ENCODE peak calls at places on chromosomes 4 and X, in four cellular contexts. Z is IMR-90, K is endothelial cell of umbilical vein, O is K562. M is an unnamed sample.

GRCh38 chr4:32106767-32107166 is 1386.6 kb downstream of the PCDH7 start:
- DNase-seq in Z (no peak), K (no peak), O (no peak), M (no peak)

GRCh38 chr4:27000820-27001219 is 140.2 kb downstream of the STIM2 start:
- DNase-seq in Z (no peak), K (no peak), O (no peak), M (no peak)

GRCh38 chr4:23890369-23891063 is 669 bp upstream of the PPARGC1A start:
- DNase-seq in Z (no peak), K (no peak), O (no peak), M (no peak)

GRCh38 chrX:150680974-150681373 is 12.2 kb upstream of the MTMR1 start:
- DNase-seq in Z (peak; percentile 34), K (peak; percentile 28), O (no peak), M (no peak)

GRCh38 chr4:189036906-189037305 is 897.7 kb downstream of the TRIML1 start:
- DNase-seq in Z (no peak), K (no peak), O (no peak), M (no peak)

GRCh38 chr4:84238247-84239090 is 260.6 kb downstream of the NKX6-1 start:
- DNase-seq in Z (peak; percentile 21), K (no peak), O (no peak), M (no peak)

GRCh38 chrX:26651755-26652154 is 435.8 kb downstream of the MAGEB5 start:
- DNase-seq in Z (no peak), K (no peak), O (no peak), M (no peak)

GRCh38 chrX:43707812-43708548 is 51.9 kb downstream of the MAOA start:
- DNase-seq in Z (no peak), K (peak; percentile 74), O (no peak), M (no peak)

GRCh38 chr4:139887962-139888735 is 222.5 kb downstream of the MGST2 start:
- DNase-seq in Z (no peak), K (no peak), O (no peak), M (peak; percentile 86)

GRCh38 chr4:153476829-153477574 is 10.8 kb downstream of the TMEM131L start:
- DNase-seq in Z (no peak), K (no peak), O (no peak), M (no peak)

GRCh38 chr4:176443117-176443516 is 123.4 kb downstream of the SPCS3 start:
- DNase-seq in Z (peak; percentile 96), K (no peak), O (no peak), M (no peak)

GRCh38 chr4:1168291-1169031 is 3.9 kb downstream of the SPON2 start:
- DNase-seq in Z (no peak), K (no peak), O (no peak), M (no peak)

GRCh38 chr4:88041626-88042025 is 34.2 kb downstream of the PKD2 start:
- DNase-seq in Z (no peak), K (no peak), O (no peak), M (no peak)

GRCh38 chr4:27215421-27215820 is 354.8 kb downstream of the STIM2 start:
- DNase-seq in Z (no peak), K (no peak), O (no peak), M (no peak)

GRCh38 chrX:47166126-47166525 is 21.1 kb downstream of the RBM10 start:
- DNase-seq in Z (peak; percentile 32), K (no peak), O (no peak), M (no peak)

GRCh38 chr4:25951390-25951952 is 37.5 kb downstream of the SMIM20 start:
- DNase-seq in Z (no peak), K (no peak), O (no peak), M (no peak)

GRCh38 chrX:10582945-10583344 is 37.4 kb downstream of the MID1 start:
- DNase-seq in Z (peak; percentile 73), K (peak; percentile 32), O (no peak), M (no peak)

GRCh38 chr4:26388671-26389070 is 67.9 kb downstream of the RBPJ start:
- DNase-seq in Z (peak; percentile 13), K (no peak), O (no peak), M (no peak)

GRCh38 chrX:11329016-11329415 is 35.8 kb downstream of the AMELX start:
- DNase-seq in Z (peak; percentile 7), K (peak; percentile 48), O (no peak), M (no peak)

GRCh38 chr4:65893311-65893710 is 223.0 kb upstream of the EPHA5 start:
- DNase-seq in Z (no peak), K (no peak), O (no peak), M (no peak)

GRCh38 chrX:71493111-71493613 is 39.7 kb upstream of the OGT start:
- DNase-seq in Z (no peak), K (peak; percentile 2), O (no peak), M (no peak)
- H3K4me2 ChIP-seq in Z (no peak overlapping the region), K (peak overlapping the region; percentile 78), O (no peak overlapping the region), M (no peak overlapping the region)

DNA sequence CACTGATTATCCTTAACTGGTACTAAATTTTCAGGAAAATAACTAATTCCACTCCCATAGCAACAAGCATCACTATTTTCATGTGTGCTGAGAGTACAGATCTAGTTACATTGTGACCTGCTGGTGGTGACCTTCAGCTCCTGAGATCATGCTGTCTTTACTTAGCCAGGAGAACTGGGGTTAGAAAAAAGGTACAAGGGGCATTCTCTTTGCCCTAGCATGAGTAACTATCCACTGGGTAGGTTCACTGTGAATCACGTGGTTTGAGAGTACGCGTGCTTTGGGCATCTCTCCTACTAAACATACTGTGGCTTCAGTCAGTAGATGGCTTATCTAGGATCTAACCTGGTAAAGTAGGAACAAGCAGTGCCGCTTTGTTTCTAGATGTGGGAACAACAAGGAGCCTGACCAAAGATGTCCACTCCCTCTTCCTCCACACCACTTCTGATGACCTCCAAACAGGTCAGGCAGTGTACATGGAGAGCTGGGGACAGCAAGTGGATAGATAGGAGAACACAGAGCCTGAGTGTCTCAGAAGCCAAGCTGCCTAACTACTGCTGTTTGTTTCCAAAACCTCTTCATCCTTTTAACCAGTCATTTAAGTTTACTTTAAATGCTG is 90.2 kb downstream of the CBR4 start:
- DNase-seq in Z (no peak), K (no peak), O (no peak), M (no peak)
- H3K36me3 ChIP-seq in Z (peaks cover 35% of the 10 kb centered on the region), K (peaks cover 9% of the 10 kb centered on the region), O (no peaks in the 10 kb centered on the region), M (peaks cover 30% of the 10 kb centered on the region)

GRCh38 chr4:184383497-184384055 is 90.8 kb downstream of the IRF2 start:
- DNase-seq in Z (peak; percentile 99), K (peak; percentile 89), O (no peak), M (peak; percentile 76)
- H3K9me1 ChIP-seq in Z (peaks cover 32% of the 10 kb centered on the region), K (no peaks in the 10 kb centered on the region), O (no peaks in the 10 kb centered on the region), M (no peaks in the 10 kb centered on the region)

GRCh38 chr4:168488800-168489404 is 8.0 kb upstream of the PALLD start:
- DNase-seq in Z (no peak), K (peak; percentile 27), O (no peak), M (no peak)

GRCh38 chr4:168485511-168485910 is 5.2 kb upstream of the DDX60L start:
- DNase-seq in Z (no peak), K (no peak), O (no peak), M (no peak)

GRCh38 chr4:168487821-168488162 is 7.5 kb upstream of the DDX60L start:
- DNase-seq in Z (no peak), K (no peak), O (no peak), M (no peak)

GRCh38 chr4:168489616-168490015 is 7.2 kb upstream of the PALLD start:
- DNase-seq in Z (no peak), K (no peak), O (no peak), M (no peak)

GRCh38 chr4:168486961-168487820 is 6.9 kb upstream of the DDX60L start:
- DNase-seq in Z (peak; percentile 82), K (no peak), O (no peak), M (peak; percentile 76)
- H3K4me2 ChIP-seq in Z (peak overlapping the region; percentile 57), K (no peak overlapping the region), O (no peak overlapping the region), M (peak overlapping the region; percentile 63)

GRCh38 chrX:1487401-1487800 is 34.7 kb upstream of the ASMTL start:
- DNase-seq in Z (no peak), K (no peak), O (no peak), M (no peak)
- H3K36me3 ChIP-seq in Z (no peaks in the 10 kb centered on the region), K (no peaks in the 10 kb centered on the region), O (no peaks in the 10 kb centered on the region), M (no peaks in the 10 kb centered on the region)

DNA sequence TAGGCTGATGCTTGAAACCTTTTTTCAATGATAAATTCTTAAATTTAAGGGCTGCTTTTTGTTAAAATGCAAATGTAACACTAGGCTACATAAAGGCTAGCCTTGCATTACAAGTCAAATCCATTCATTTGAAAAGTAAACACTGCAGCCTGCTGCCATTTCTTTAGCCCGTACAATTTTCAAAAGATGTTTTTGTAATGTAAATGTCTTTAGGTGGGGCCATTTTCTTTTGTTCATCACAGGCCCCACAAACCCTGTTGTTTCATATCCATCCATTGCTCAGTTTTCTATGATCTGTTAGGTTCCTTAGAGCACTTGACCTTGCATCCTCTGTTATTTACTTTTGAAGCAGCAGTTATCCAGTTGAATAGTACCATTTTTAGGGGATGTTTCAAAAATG is 296.2 kb upstream of the AMOT start:
- DNase-seq in Z (no peak), K (no peak), O (no peak), M (no peak)
- H3K9me1 ChIP-seq in Z (no peaks in the 10 kb centered on the region), K (no peaks in the 10 kb centered on the region), O (no peaks in the 10 kb centered on the region), M (no peaks in the 10 kb centered on the region)

DNA sequence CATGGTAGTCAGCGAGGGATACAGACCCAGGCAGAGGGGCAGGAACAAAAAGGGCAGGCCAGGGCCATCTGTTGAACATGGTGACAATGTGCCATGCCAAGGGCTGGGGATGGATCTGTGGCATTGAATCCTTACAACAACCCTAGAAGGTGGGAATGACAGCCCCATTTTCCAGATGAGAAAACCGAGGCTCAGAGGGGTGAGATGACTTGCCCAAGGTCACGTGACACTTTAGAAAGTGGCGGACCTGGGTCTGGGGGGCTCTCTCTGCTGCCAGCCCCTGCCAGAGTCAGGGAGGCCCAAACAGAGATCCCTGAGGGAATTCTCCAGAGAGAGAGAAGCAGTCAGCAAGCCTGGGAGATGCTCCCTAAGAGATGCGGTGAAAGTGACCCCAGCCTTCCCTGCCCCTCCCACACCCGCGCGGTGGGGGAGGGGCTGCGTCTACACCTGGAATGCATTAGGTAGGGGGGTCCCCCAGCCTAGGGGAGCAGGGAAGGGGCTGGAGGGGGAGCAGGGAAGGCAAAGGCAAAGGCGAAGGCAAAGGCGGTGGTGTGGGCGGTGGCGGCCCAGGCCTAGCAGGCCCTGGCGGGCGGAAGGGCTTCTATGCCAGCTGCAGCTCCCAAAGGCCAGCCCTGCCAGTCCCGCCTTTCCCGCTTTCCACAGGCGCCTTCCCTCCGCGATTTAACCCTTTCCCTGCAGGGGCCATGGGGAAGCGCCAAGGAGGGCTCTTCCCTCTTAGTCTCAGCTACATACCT is 13.0 kb downstream of the FGD1 start:
- DNase-seq in Z (no peak), K (no peak), O (no peak), M (no peak)
- H3K4me2 ChIP-seq in Z (peak overlapping the region; percentile 33), K (no peak overlapping the region), O (no peak overlapping the region), M (peak overlapping the region; percentile 25)

DNA sequence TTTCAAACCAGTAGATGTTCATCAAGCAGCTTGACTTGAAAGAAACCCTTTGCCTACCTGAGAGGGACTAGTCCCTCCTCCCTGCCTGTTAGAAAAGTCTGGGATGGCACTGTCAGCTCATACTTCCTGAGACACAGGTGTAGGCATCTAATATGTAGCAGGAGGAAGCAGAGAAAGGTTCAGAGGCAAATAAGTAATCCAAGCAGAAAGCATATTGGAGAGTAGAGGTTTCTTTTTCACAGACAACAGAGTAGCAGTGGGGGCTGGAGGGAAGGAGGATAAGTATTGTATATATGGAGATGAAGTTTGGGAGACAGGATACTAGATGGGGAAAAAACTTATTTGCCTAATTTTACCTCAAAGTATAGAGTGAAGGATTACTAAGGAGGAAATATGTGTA is 81.5 kb downstream of the FNIP2 start:
- DNase-seq in Z (no peak), K (no peak), O (no peak), M (no peak)
- H3K36me3 ChIP-seq in Z (peaks cover 4% of the 10 kb centered on the region), K (peaks cover 4% of the 10 kb centered on the region), O (peaks cover 3% of the 10 kb centered on the region), M (peaks cover 2% of the 10 kb centered on the region)

GRCh38 chr4:127352220-127352619 is 280.5 kb upstream of the INTU start:
- DNase-seq in Z (no peak), K (no peak), O (no peak), M (no peak)
- H3K9me1 ChIP-seq in Z (no peaks in the 10 kb centered on the region), K (no peaks in the 10 kb centered on the region), O (no peaks in the 10 kb centered on the region), M (no peaks in the 10 kb centered on the region)